ENCODE peak calls at places on chromosomes 16 and 17, in five cellular contexts. One of them, this sample, is unnamed.

GRCh38 chr16:11495066-11495407 is 91.7 kb downstream of the LITAF start:
- DNase-seq in fibroblast of the aortic adventitia: no peak
- DNase-seq in endothelial cell: no peak
- DNase-seq in heart right ventricle: no peak
- DNase-seq in lung: no peak
- DNase-seq in this sample: no peak

GRCh38 chr16:81450783-81451491 is 6.3 kb downstream of the CMIP start:
- DNase-seq in endothelial cell: no peak
- DNase-seq in heart right ventricle: no peak
- DNase-seq in lung: no peak
- DNase-seq in fibroblast of the aortic adventitia: no peak
- DNase-seq in this sample: no peak

GRCh38 chr17:67359960-67360817 is 6.2 kb downstream of the PSMD12 start:
- DNase-seq in fibroblast of the aortic adventitia: peak
- DNase-seq in heart right ventricle: no peak
- DNase-seq in lung: no peak
- DNase-seq in endothelial cell: peak
- DNase-seq in this sample: peak

GRCh38 chr17:1461193-1461944 is 5.3 kb upstream of the CRK start:
- DNase-seq in fibroblast of the aortic adventitia: no peak
- DNase-seq in endothelial cell: no peak
- DNase-seq in lung: no peak
- DNase-seq in heart right ventricle: no peak
- DNase-seq in this sample: no peak

GRCh38 chr16:13401631-13402030 is 500.2 kb downstream of the SHISA9 start:
- DNase-seq in endothelial cell: no peak
- DNase-seq in fibroblast of the aortic adventitia: no peak
- DNase-seq in lung: no peak
- DNase-seq in heart right ventricle: no peak
- DNase-seq in this sample: no peak

GRCh38 chr17:11935734-11936406 is 61.4 kb downstream of the ZNF18 start:
- DNase-seq in heart right ventricle: no peak
- DNase-seq in fibroblast of the aortic adventitia: peak
- DNase-seq in lung: peak
- DNase-seq in endothelial cell: peak
- DNase-seq in this sample: no peak

GRCh38 chr16:28826141-28826540 is 3.3 kb downstream of the ATXN2L start:
- DNase-seq in lung: no peak
- DNase-seq in fibroblast of the aortic adventitia: no peak
- DNase-seq in endothelial cell: no peak
- DNase-seq in heart right ventricle: no peak
- DNase-seq in this sample: no peak

GRCh38 chr17:9645858-9646555 is 690 bp downstream of the USP43 start:
- DNase-seq in endothelial cell: peak
- DNase-seq in heart right ventricle: peak
- DNase-seq in lung: peak
- DNase-seq in fibroblast of the aortic adventitia: no peak
- DNase-seq in this sample: peak

GRCh38 chr17:63826468-63827001 is 696 bp upstream of the PSMC5 start:
- DNase-seq in endothelial cell: peak
- DNase-seq in fibroblast of the aortic adventitia: no peak
- DNase-seq in lung: no peak
- DNase-seq in heart right ventricle: no peak
- DNase-seq in this sample: no peak

GRCh38 chr16:13426279-13426678 is 493.7 kb upstream of the ERCC4 start:
- DNase-seq in endothelial cell: no peak
- DNase-seq in heart right ventricle: no peak
- DNase-seq in fibroblast of the aortic adventitia: no peak
- DNase-seq in lung: no peak
- DNase-seq in this sample: no peak

GRCh38 chr17:50039058-50039457 is 16.9 kb upstream of the ITGA3 start:
- DNase-seq in fibroblast of the aortic adventitia: no peak
- DNase-seq in endothelial cell: no peak
- DNase-seq in heart right ventricle: no peak
- DNase-seq in lung: no peak
- DNase-seq in this sample: no peak

GRCh38 chr17:56786989-56787482 is 46.7 kb downstream of the C17orf67 start:
- DNase-seq in endothelial cell: no peak
- DNase-seq in lung: no peak
- DNase-seq in heart right ventricle: no peak
- DNase-seq in fibroblast of the aortic adventitia: peak
- DNase-seq in this sample: no peak

GRCh38 chr16:54286330-54287017 is at the start of gene IRX3:
- DNase-seq in endothelial cell: peak
- DNase-seq in heart right ventricle: peak
- DNase-seq in fibroblast of the aortic adventitia: peak
- DNase-seq in lung: peak
- DNase-seq in this sample: peak

GRCh38 chr17:3914319-3914685 is 2.0 kb downstream of the P2RX1 start:
- DNase-seq in lung: no peak
- DNase-seq in fibroblast of the aortic adventitia: no peak
- DNase-seq in endothelial cell: no peak
- DNase-seq in heart right ventricle: no peak
- DNase-seq in this sample: peak

GRCh38 chr17:7064248-7064647 is 15.8 kb downstream of the CLEC10A start:
- DNase-seq in lung: no peak
- DNase-seq in fibroblast of the aortic adventitia: peak
- DNase-seq in endothelial cell: no peak
- DNase-seq in heart right ventricle: no peak
- DNase-seq in this sample: no peak

GRCh38 chr17:32755045-32755805 is 121.7 kb downstream of the MYO1D start:
- DNase-seq in fibroblast of the aortic adventitia: peak
- DNase-seq in lung: no peak
- DNase-seq in heart right ventricle: no peak
- DNase-seq in endothelial cell: no peak
- DNase-seq in this sample: peak

GRCh38 chr17:1460233-1460632 is 4.2 kb upstream of the CRK start:
- DNase-seq in endothelial cell: no peak
- DNase-seq in fibroblast of the aortic adventitia: peak
- DNase-seq in heart right ventricle: peak
- DNase-seq in lung: peak
- DNase-seq in this sample: no peak

GRCh38 chr17:57276621-57277020 is 20.3 kb downstream of the MSI2 start:
- DNase-seq in fibroblast of the aortic adventitia: no peak
- DNase-seq in endothelial cell: no peak
- DNase-seq in heart right ventricle: no peak
- DNase-seq in lung: no peak
- DNase-seq in this sample: no peak

GRCh38 chr17:46991618-46992017 is 12.6 kb upstream of the RPRML start:
- DNase-seq in lung: no peak
- DNase-seq in fibroblast of the aortic adventitia: no peak
- DNase-seq in endothelial cell: no peak
- DNase-seq in heart right ventricle: no peak
- DNase-seq in this sample: no peak

GRCh38 chr17:67506966-67507365 is 129.9 kb downstream of the PITPNC1 start:
- DNase-seq in lung: no peak
- DNase-seq in endothelial cell: no peak
- DNase-seq in fibroblast of the aortic adventitia: peak
- DNase-seq in heart right ventricle: no peak
- DNase-seq in this sample: no peak

GRCh38 chr17:57604771-57605733 is 140.0 kb downstream of the CCDC182 start:
- DNase-seq in lung: no peak
- DNase-seq in heart right ventricle: peak
- DNase-seq in fibroblast of the aortic adventitia: peak
- DNase-seq in endothelial cell: no peak
- DNase-seq in this sample: peak

GRCh38 chr17:21573961-21574610 is 118.2 kb upstream of the KCNJ18 start:
- DNase-seq in lung: no peak
- DNase-seq in endothelial cell: no peak
- DNase-seq in heart right ventricle: peak
- DNase-seq in fibroblast of the aortic adventitia: peak
- DNase-seq in this sample: no peak

GRCh38 chr16:59478806-59479205 is 744.7 kb upstream of the GOT2 start:
- DNase-seq in fibroblast of the aortic adventitia: peak
- DNase-seq in endothelial cell: no peak
- DNase-seq in heart right ventricle: no peak
- DNase-seq in lung: no peak
- DNase-seq in this sample: no peak

GRCh38 chr17:2710804-2711607 is 558 bp downstream of the CLUH start:
- DNase-seq in heart right ventricle: no peak
- DNase-seq in endothelial cell: no peak
- DNase-seq in lung: peak
- DNase-seq in fibroblast of the aortic adventitia: no peak
- DNase-seq in this sample: no peak

DNA sequence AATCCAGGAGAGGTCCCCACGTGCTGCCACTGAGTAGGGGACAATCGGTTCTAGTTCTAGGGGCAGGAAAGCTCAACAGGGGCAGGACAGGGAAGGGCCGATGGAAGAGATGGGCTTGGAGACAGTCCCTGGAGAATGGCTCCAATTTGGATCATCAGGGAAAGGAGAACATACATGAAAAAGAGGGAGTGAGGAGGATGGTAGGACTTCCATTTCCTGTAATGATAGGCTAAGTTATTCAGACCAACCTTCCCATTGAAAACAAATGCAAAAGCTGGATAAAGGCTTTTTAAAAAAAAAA is 20.4 kb upstream of the GPATCH8 start:
- DNase-seq in lung: no peak
- DNase-seq in heart right ventricle: no peak
- DNase-seq in endothelial cell: no peak
- DNase-seq in fibroblast of the aortic adventitia: no peak
- DNase-seq in this sample: no peak
- TF ChIP-seq CTCF in lung: no peak
- TF ChIP-seq CTCF in heart right ventricle: no peak
- TF ChIP-seq CTCF in endothelial cell: no peak
- TF ChIP-seq CTCF in fibroblast of the aortic adventitia: no peak
- TF ChIP-seq CTCF in this sample: no peak

GRCh38 chr17:72661945-72662826 is 430.3 kb downstream of the SLC39A11 start:
- DNase-seq in lung: no peak
- DNase-seq in endothelial cell: no peak
- DNase-seq in fibroblast of the aortic adventitia: no peak
- DNase-seq in heart right ventricle: no peak
- DNase-seq in this sample: no peak

GRCh38 chr17:72660274-72661092 is 432.0 kb downstream of the SLC39A11 start:
- DNase-seq in endothelial cell: no peak
- DNase-seq in lung: no peak
- DNase-seq in heart right ventricle: no peak
- DNase-seq in fibroblast of the aortic adventitia: no peak
- DNase-seq in this sample: no peak

GRCh38 chr17:72662827-72663190 is 429.7 kb downstream of the SLC39A11 start:
- DNase-seq in fibroblast of the aortic adventitia: no peak
- DNase-seq in heart right ventricle: no peak
- DNase-seq in lung: no peak
- DNase-seq in endothelial cell: no peak
- DNase-seq in this sample: no peak

GRCh38 chr17:72659811-72660210 is 432.7 kb downstream of the SLC39A11 start:
- DNase-seq in lung: no peak
- DNase-seq in endothelial cell: no peak
- DNase-seq in heart right ventricle: no peak
- DNase-seq in fibroblast of the aortic adventitia: no peak
- DNase-seq in this sample: no peak

GRCh38 chr17:72661093-72661944 is 431.2 kb downstream of the SLC39A11 start:
- DNase-seq in lung: no peak
- DNase-seq in heart right ventricle: no peak
- DNase-seq in fibroblast of the aortic adventitia: no peak
- DNase-seq in endothelial cell: no peak
- DNase-seq in this sample: no peak
- TF ChIP-seq CTCF in lung: no peak
- TF ChIP-seq CTCF in heart right ventricle: no peak
- TF ChIP-seq CTCF in fibroblast of the aortic adventitia: no peak
- TF ChIP-seq CTCF in endothelial cell: peak
- TF ChIP-seq CTCF in this sample: peak

DNA sequence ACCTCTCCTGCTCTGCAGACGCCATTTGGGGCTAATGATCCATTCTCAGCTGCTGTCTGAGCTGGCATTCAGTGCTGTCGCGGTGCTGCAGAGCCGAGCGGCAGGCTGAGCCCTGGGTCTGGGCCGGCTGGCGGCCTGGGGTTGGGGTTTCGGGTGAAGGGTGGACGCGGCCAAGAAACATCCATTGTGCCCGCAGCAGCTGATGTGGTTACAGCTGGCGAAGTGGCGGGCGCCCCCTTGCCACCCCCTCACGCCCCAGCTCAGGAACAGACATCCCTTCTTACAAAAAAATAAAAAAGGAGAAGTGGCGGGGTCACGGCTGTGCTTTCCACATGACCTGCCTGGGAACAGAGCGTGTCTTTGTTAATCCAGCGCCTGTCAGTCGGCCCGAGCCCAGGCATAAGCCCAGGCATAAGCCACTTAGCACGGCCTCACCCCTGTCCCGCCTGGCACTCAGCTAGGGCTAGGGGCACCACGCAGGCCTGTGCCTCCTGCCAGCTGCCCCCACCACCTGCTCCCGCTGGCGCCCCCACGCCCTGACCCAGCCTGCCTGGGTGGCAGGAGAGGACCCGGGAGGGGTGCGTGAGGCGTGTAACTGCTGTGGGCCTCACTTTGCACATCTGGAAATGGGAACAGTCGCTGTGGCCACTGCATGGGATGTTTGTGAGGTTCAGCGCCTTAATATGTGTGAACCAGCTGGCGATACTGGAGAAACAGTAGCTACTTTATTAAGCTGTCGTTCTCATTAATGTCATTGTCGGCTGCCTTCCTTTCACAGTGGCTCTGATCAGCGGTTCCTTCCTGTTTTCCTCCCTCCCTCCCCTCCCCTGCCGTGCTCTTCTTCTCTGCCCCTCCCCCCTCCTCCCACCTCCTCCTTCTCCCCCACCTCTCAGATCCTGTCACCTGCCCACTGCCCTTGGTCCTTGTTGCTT is 197.7 kb upstream of the CIBAR2 start:
- DNase-seq in lung: no peak
- DNase-seq in fibroblast of the aortic adventitia: no peak
- DNase-seq in heart right ventricle: peak
- DNase-seq in endothelial cell: no peak
- DNase-seq in this sample: peak
- TF ChIP-seq CTCF in lung: no peak
- TF ChIP-seq CTCF in fibroblast of the aortic adventitia: no peak
- TF ChIP-seq CTCF in heart right ventricle: no peak
- TF ChIP-seq CTCF in endothelial cell: no peak
- TF ChIP-seq CTCF in this sample: no peak

DNA sequence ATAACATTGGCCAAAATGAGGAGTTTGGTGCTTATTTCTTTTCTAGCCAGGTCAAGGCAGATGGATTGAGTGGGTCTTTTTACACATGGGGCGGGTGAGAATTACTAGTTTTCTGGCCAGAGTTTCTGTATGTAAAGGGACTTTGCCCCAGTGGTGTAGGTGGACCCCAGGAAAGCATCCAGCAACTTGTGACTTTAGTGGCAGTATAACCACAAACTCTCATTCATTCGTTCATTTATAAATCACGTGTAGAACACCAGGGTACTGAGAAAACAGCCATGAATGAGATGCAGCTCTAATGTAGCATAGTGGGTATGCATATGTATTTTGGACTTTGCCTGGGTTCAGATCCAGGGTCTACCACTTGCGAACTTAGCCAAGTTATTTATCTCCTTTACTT is 8.1 kb downstream of the RAI1 start:
- DNase-seq in endothelial cell: no peak
- DNase-seq in fibroblast of the aortic adventitia: no peak
- DNase-seq in lung: no peak
- DNase-seq in heart right ventricle: no peak
- DNase-seq in this sample: no peak
- TF ChIP-seq CTCF in endothelial cell: no peak
- TF ChIP-seq CTCF in fibroblast of the aortic adventitia: no peak
- TF ChIP-seq CTCF in lung: no peak
- TF ChIP-seq CTCF in heart right ventricle: no peak
- TF ChIP-seq CTCF in this sample: no peak

This sample was measured in GM13977.